ENCODE peak calls at places on chromosomes 7 and 10, in seven cellular contexts. Y is A172; E is T-helper 17 cell; I is AG04449; Z is GM12878; T is activated T-helper 1 cell treated with anti-CD3 and anti-CD28 coated beads, Interleukin-2, amount 50 U/mL, for 16 hours; Q is activated gamma-delta T cell treated with anti-CD3 and anti-CD28 coated beads, Interleukin-2, amount 50 U/mL, for 16 hours. N is an unnamed sample.

GRCh38 chr7:92043637-92044036 is 90.6 kb downstream of the CYP51A1 start:
- DNase-seq in Y (no peak), E (no peak), I (no peak), Z (no peak), T (no peak), Q (no peak), N (no peak)

GRCh38 chr7:137898839-137899681 is 52.3 kb upstream of the DGKI start:
- DNase-seq in Y (peak), E (peak), I (no peak), Z (peak), T (peak), Q (peak), N (peak)

GRCh38 chr10:43203491-43204393 is 63.1 kb downstream of the RASGEF1A start:
- DNase-seq in Y (no peak), E (peak), I (no peak), Z (no peak), T (no peak), Q (no peak), N (no peak)

GRCh38 chr10:10730644-10731043 is 287.0 kb upstream of the CELF2 start:
- DNase-seq in Y (no peak), E (no peak), I (no peak), Z (no peak), T (no peak), Q (no peak), N (no peak)

GRCh38 chr7:919924-920341 is 34.5 kb downstream of the ADAP1 start:
- DNase-seq in Y (no peak), E (no peak), I (no peak), Z (no peak), T (no peak), Q (no peak), N (no peak)

GRCh38 chr7:36633377-36633776 is 90.9 kb downstream of the AOAH start:
- DNase-seq in Y (no peak), E (no peak), I (no peak), Z (no peak), T (no peak), Q (no peak), N (no peak)

GRCh38 chr10:99394761-99395386 is 35.5 kb downstream of the GOT1 start:
- DNase-seq in Y (no peak), E (no peak), I (no peak), Z (no peak), T (no peak), Q (no peak), N (peak)

GRCh38 chr7:38736135-38736534 is 105.0 kb upstream of the AMPH start:
- DNase-seq in Y (no peak), E (no peak), I (no peak), Z (no peak), T (no peak), Q (no peak), N (no peak)

GRCh38 chr7:105581066-105581811 is at the start of gene EFCAB10:
- DNase-seq in Y (no peak), E (no peak), I (no peak), Z (no peak), T (peak), Q (no peak), N (no peak)

GRCh38 chr7:36967387-36967786 is 243.1 kb upstream of the AOAH start:
- DNase-seq in Y (peak), E (no peak), I (peak), Z (no peak), T (no peak), Q (no peak), N (peak)

GRCh38 chr7:132276986-132277716 is 299.1 kb downstream of the PLXNA4 start:
- DNase-seq in Y (peak), E (no peak), I (no peak), Z (no peak), T (no peak), Q (no peak), N (peak)

GRCh38 chr7:22452142-22452763 is 47.7 kb downstream of the STEAP1B start:
- DNase-seq in Y (no peak), E (no peak), I (no peak), Z (no peak), T (no peak), Q (no peak), N (peak)

GRCh38 chr7:5045558-5046396 is at the start of gene RBAK:
- DNase-seq in Y (peak), E (peak), I (peak), Z (peak), T (peak), Q (peak), N (peak)

N was measured in MCF 10A.